ENCODE peak calls at places on chromosomes 13 and 19, in seven cellular contexts. One of them, this sample, is unnamed.

GRCh38 chr13:102812616-102813287 is 13.8 kb downstream of the BIVM start:
- DNase-seq in left lung: no peak
- DNase-seq in activated CD8-positive, alpha-beta T cell treated with anti-CD3 and anti-CD28 coated beads, Interleukin-2, amount 10 ng/mL, durations not matched to agents 7 days and 5 days: no peak
- DNase-seq in lung: no peak
- DNase-seq in bronchial epithelial cell: no peak
- DNase-seq in activated CD8-positive, alpha-beta memory T cell treated with anti-CD3 and anti-CD28 coated beads for 1 hour: no peak
- DNase-seq in SK-MEL-5: no peak
- DNase-seq in this sample: peak

GRCh38 chr13:20160346-20161274 is at the start of gene GJA3:
- DNase-seq in activated CD8-positive, alpha-beta memory T cell treated with anti-CD3 and anti-CD28 coated beads for 1 hour: peak
- DNase-seq in lung: no peak
- DNase-seq in bronchial epithelial cell: peak
- DNase-seq in left lung: no peak
- DNase-seq in activated CD8-positive, alpha-beta T cell treated with anti-CD3 and anti-CD28 coated beads, Interleukin-2, amount 10 ng/mL, durations not matched to agents 7 days and 5 days: peak
- DNase-seq in SK-MEL-5: peak
- DNase-seq in this sample: peak

GRCh38 chr19:10508707-10509106 is 5.6 kb upstream of the KEAP1 start:
- DNase-seq in left lung: no peak
- DNase-seq in lung: no peak
- DNase-seq in SK-MEL-5: no peak
- DNase-seq in activated CD8-positive, alpha-beta memory T cell treated with anti-CD3 and anti-CD28 coated beads for 1 hour: no peak
- DNase-seq in activated CD8-positive, alpha-beta T cell treated with anti-CD3 and anti-CD28 coated beads, Interleukin-2, amount 10 ng/mL, durations not matched to agents 7 days and 5 days: no peak
- DNase-seq in bronchial epithelial cell: peak
- DNase-seq in this sample: no peak

GRCh38 chr19:56837492-56837891 is 3.0 kb downstream of the PEG3 start:
- DNase-seq in activated CD8-positive, alpha-beta memory T cell treated with anti-CD3 and anti-CD28 coated beads for 1 hour: no peak
- DNase-seq in left lung: peak
- DNase-seq in activated CD8-positive, alpha-beta T cell treated with anti-CD3 and anti-CD28 coated beads, Interleukin-2, amount 10 ng/mL, durations not matched to agents 7 days and 5 days: no peak
- DNase-seq in lung: peak
- DNase-seq in SK-MEL-5: no peak
- DNase-seq in bronchial epithelial cell: no peak
- DNase-seq in this sample: no peak

GRCh38 chr19:5170329-5170745 is 170.3 kb downstream of the PTPRS start:
- DNase-seq in SK-MEL-5: no peak
- DNase-seq in bronchial epithelial cell: no peak
- DNase-seq in left lung: no peak
- DNase-seq in activated CD8-positive, alpha-beta memory T cell treated with anti-CD3 and anti-CD28 coated beads for 1 hour: peak
- DNase-seq in lung: peak
- DNase-seq in activated CD8-positive, alpha-beta T cell treated with anti-CD3 and anti-CD28 coated beads, Interleukin-2, amount 10 ng/mL, durations not matched to agents 7 days and 5 days: peak
- DNase-seq in this sample: no peak

GRCh38 chr13:75749407-75749806 is 113.3 kb downstream of the LMO7 start:
- DNase-seq in left lung: no peak
- DNase-seq in activated CD8-positive, alpha-beta memory T cell treated with anti-CD3 and anti-CD28 coated beads for 1 hour: no peak
- DNase-seq in lung: no peak
- DNase-seq in bronchial epithelial cell: peak
- DNase-seq in activated CD8-positive, alpha-beta T cell treated with anti-CD3 and anti-CD28 coated beads, Interleukin-2, amount 10 ng/mL, durations not matched to agents 7 days and 5 days: no peak
- DNase-seq in SK-MEL-5: no peak
- DNase-seq in this sample: peak

GRCh38 chr19:45340232-45340898 is at the start of gene KLC3:
- DNase-seq in bronchial epithelial cell: peak
- DNase-seq in activated CD8-positive, alpha-beta T cell treated with anti-CD3 and anti-CD28 coated beads, Interleukin-2, amount 10 ng/mL, durations not matched to agents 7 days and 5 days: no peak
- DNase-seq in SK-MEL-5: no peak
- DNase-seq in activated CD8-positive, alpha-beta memory T cell treated with anti-CD3 and anti-CD28 coated beads for 1 hour: no peak
- DNase-seq in lung: no peak
- DNase-seq in left lung: no peak
- DNase-seq in this sample: peak

GRCh38 chr19:38993271-38993670 is 17.7 kb upstream of the FBXO17 start:
- DNase-seq in activated CD8-positive, alpha-beta T cell treated with anti-CD3 and anti-CD28 coated beads, Interleukin-2, amount 10 ng/mL, durations not matched to agents 7 days and 5 days: no peak
- DNase-seq in bronchial epithelial cell: peak
- DNase-seq in SK-MEL-5: peak
- DNase-seq in activated CD8-positive, alpha-beta memory T cell treated with anti-CD3 and anti-CD28 coated beads for 1 hour: no peak
- DNase-seq in lung: no peak
- DNase-seq in left lung: no peak
- DNase-seq in this sample: no peak

GRCh38 chr19:50717026-50717723 is 2.4 kb downstream of the SHANK1 start:
- DNase-seq in activated CD8-positive, alpha-beta T cell treated with anti-CD3 and anti-CD28 coated beads, Interleukin-2, amount 10 ng/mL, durations not matched to agents 7 days and 5 days: no peak
- DNase-seq in bronchial epithelial cell: no peak
- DNase-seq in left lung: no peak
- DNase-seq in SK-MEL-5: no peak
- DNase-seq in lung: no peak
- DNase-seq in activated CD8-positive, alpha-beta memory T cell treated with anti-CD3 and anti-CD28 coated beads for 1 hour: no peak
- DNase-seq in this sample: no peak

GRCh38 chr13:20197361-20197834 is 4.7 kb upstream of the GJB2 start:
- DNase-seq in lung: no peak
- DNase-seq in left lung: no peak
- DNase-seq in activated CD8-positive, alpha-beta memory T cell treated with anti-CD3 and anti-CD28 coated beads for 1 hour: no peak
- DNase-seq in activated CD8-positive, alpha-beta T cell treated with anti-CD3 and anti-CD28 coated beads, Interleukin-2, amount 10 ng/mL, durations not matched to agents 7 days and 5 days: peak
- DNase-seq in bronchial epithelial cell: peak
- DNase-seq in SK-MEL-5: peak
- DNase-seq in this sample: peak

GRCh38 chr13:28128926-28129325 is 9.4 kb upstream of the PAN3 start:
- DNase-seq in activated CD8-positive, alpha-beta memory T cell treated with anti-CD3 and anti-CD28 coated beads for 1 hour: no peak
- DNase-seq in bronchial epithelial cell: no peak
- DNase-seq in left lung: no peak
- DNase-seq in activated CD8-positive, alpha-beta T cell treated with anti-CD3 and anti-CD28 coated beads, Interleukin-2, amount 10 ng/mL, durations not matched to agents 7 days and 5 days: no peak
- DNase-seq in lung: no peak
- DNase-seq in SK-MEL-5: no peak
- DNase-seq in this sample: no peak

GRCh38 chr19:322616-323015 is 22.0 kb downstream of the MIER2 start:
- DNase-seq in activated CD8-positive, alpha-beta T cell treated with anti-CD3 and anti-CD28 coated beads, Interleukin-2, amount 10 ng/mL, durations not matched to agents 7 days and 5 days: no peak
- DNase-seq in lung: no peak
- DNase-seq in activated CD8-positive, alpha-beta memory T cell treated with anti-CD3 and anti-CD28 coated beads for 1 hour: no peak
- DNase-seq in bronchial epithelial cell: no peak
- DNase-seq in left lung: no peak
- DNase-seq in SK-MEL-5: no peak
- DNase-seq in this sample: no peak

GRCh38 chr13:106529415-106530208 is 5.8 kb downstream of the EFNB2 start:
- DNase-seq in lung: no peak
- DNase-seq in SK-MEL-5: no peak
- DNase-seq in bronchial epithelial cell: no peak
- DNase-seq in left lung: no peak
- DNase-seq in activated CD8-positive, alpha-beta memory T cell treated with anti-CD3 and anti-CD28 coated beads for 1 hour: no peak
- DNase-seq in activated CD8-positive, alpha-beta T cell treated with anti-CD3 and anti-CD28 coated beads, Interleukin-2, amount 10 ng/mL, durations not matched to agents 7 days and 5 days: no peak
- DNase-seq in this sample: peak

GRCh38 chr19:6572217-6572616 is 18.7 kb downstream of the CD70 start:
- DNase-seq in lung: peak
- DNase-seq in activated CD8-positive, alpha-beta T cell treated with anti-CD3 and anti-CD28 coated beads, Interleukin-2, amount 10 ng/mL, durations not matched to agents 7 days and 5 days: no peak
- DNase-seq in left lung: peak
- DNase-seq in bronchial epithelial cell: no peak
- DNase-seq in activated CD8-positive, alpha-beta memory T cell treated with anti-CD3 and anti-CD28 coated beads for 1 hour: no peak
- DNase-seq in SK-MEL-5: no peak
- DNase-seq in this sample: no peak

GRCh38 chr13:70985371-70985770 is 877.1 kb upstream of the KLHL1 start:
- DNase-seq in SK-MEL-5: no peak
- DNase-seq in activated CD8-positive, alpha-beta memory T cell treated with anti-CD3 and anti-CD28 coated beads for 1 hour: no peak
- DNase-seq in activated CD8-positive, alpha-beta T cell treated with anti-CD3 and anti-CD28 coated beads, Interleukin-2, amount 10 ng/mL, durations not matched to agents 7 days and 5 days: no peak
- DNase-seq in left lung: no peak
- DNase-seq in bronchial epithelial cell: no peak
- DNase-seq in lung: no peak
- DNase-seq in this sample: no peak